ENCODE peak calls at places on chromosomes 2 and 18, in four cellular contexts. B is AG09309; I is HEK293T; E is natural killer cell treated with Interleukin-12 subunit alpha and Interleukin-12 subunit beta and Interleukin-15 and Interleukin-18, amount 100 ng/mL, for 72 hours. G is an unnamed sample.

GRCh38 chr2:177889812-177890460 is 182.6 kb downstream of the PDE11A start:
- DNase-seq in I (no peak), E (no peak), B (no peak), G (no peak)

GRCh38 chr2:145186303-145186702 is 666.4 kb upstream of the ZEB2 start:
- DNase-seq in E (no peak), B (no peak), I (no peak), G (no peak)

GRCh38 chr2:26034597-26035067 is 748 bp downstream of the RAB10 start:
- DNase-seq in B (no peak), I (no peak), E (no peak), G (no peak)

GRCh38 chr2:20539133-20539719 is 92.4 kb downstream of the RHOB start:
- DNase-seq in B (no peak), I (no peak), E (no peak), G (no peak)

GRCh38 chr2:128495996-128496547 is 177.4 kb upstream of the HS6ST1 start:
- DNase-seq in E (no peak), B (no peak), I (no peak), G (no peak)

GRCh38 chr18:58788470-58788869 is 76.2 kb upstream of the ZNF532 start:
- DNase-seq in E (no peak), B (no peak), I (no peak), G (no peak)

GRCh38 chr2:111633643-111634042 is 250.3 kb downstream of the ANAPC1 start:
- DNase-seq in I (no peak), B (no peak), E (no peak), G (no peak)

GRCh38 chr2:201513271-201513670 is 61.7 kb downstream of the STRADB start:
- DNase-seq in I (no peak), B (no peak), E (no peak), G (no peak)

GRCh38 chr2:151640087-151640486 is 94.2 kb downstream of the NEB start:
- DNase-seq in E (no peak), I (peak), B (no peak), G (no peak)

GRCh38 chr2:9150906-9151305 is 55.7 kb upstream of the ASAP2 start:
- DNase-seq in B (no peak), E (no peak), I (no peak), G (no peak)

GRCh38 chr2:102753563-102754159 is 8.2 kb upstream of the TMEM182 start:
- DNase-seq in B (peak), E (no peak), I (peak), G (no peak)

GRCh38 chr18:23142285-23142929 is 7.1 kb downstream of the CABLES1 start:
- DNase-seq in E (no peak), B (no peak), I (no peak), G (no peak)

GRCh38 chr18:45879681-45880655 is 54.5 kb downstream of the SIGLEC15 start:
- DNase-seq in B (peak), E (no peak), I (peak), G (peak)

GRCh38 chr2:40955042-40955441 is 503.2 kb upstream of the SLC8A1 start:
- DNase-seq in E (no peak), I (no peak), B (no peak), G (no peak)

GRCh38 chr2:240419321-240419720 is 16.1 kb upstream of the GPC1 start:
- DNase-seq in I (no peak), B (no peak), E (peak), G (no peak)

GRCh38 chr2:118990757-118991545 is 49.0 kb downstream of the MARCO start:
- DNase-seq in E (no peak), B (no peak), I (no peak), G (no peak)

GRCh38 chr2:241445426-241445825 is 63.0 kb downstream of the STK25 start:
- DNase-seq in E (no peak), I (no peak), B (no peak), G (no peak)

GRCh38 chr2:80567991-80568390 is 263.4 kb upstream of the LRRTM1 start:
- DNase-seq in B (no peak), I (no peak), E (no peak), G (no peak)

GRCh38 chr18:59056706-59057492 is 82.8 kb upstream of the SEC11C start:
- DNase-seq in E (no peak), B (no peak), I (peak), G (peak)

GRCh38 chr18:56489901-56490300 is 148.5 kb downstream of the TXNL1 start:
- DNase-seq in I (no peak), E (no peak), B (no peak), G (no peak)

GRCh38 chr2:31922542-31923408 is 88.0 kb downstream of the MEMO1 start:
- DNase-seq in E (no peak), I (no peak), B (no peak), G (no peak)

GRCh38 chr2:75561566-75562512 is 1.1 kb upstream of the EVA1A start:
- DNase-seq in E (no peak), B (no peak), I (no peak), G (no peak)

GRCh38 chr2:197159681-197160211 is 150.8 kb downstream of the ANKRD44 start:
- DNase-seq in E (no peak), B (no peak), I (no peak), G (no peak)

GRCh38 chr2:207711750-207712487 is 479 bp downstream of the CCNYL1 start:
- DNase-seq in E (peak), B (no peak), I (peak), G (peak)

GRCh38 chr2:46490521-46491141 is 11.3 kb downstream of the TMEM247 start:
- DNase-seq in B (no peak), E (no peak), I (no peak), G (peak)

GRCh38 chr2:175366814-175367213 is 185.3 kb upstream of the ATP5MC3 start:
- DNase-seq in B (peak), E (no peak), I (peak), G (peak)

GRCh38 chr2:177579486-177580036 is 187.0 kb downstream of the AGPS start:
- DNase-seq in E (no peak), I (no peak), B (no peak), G (no peak)

GRCh38 chr18:77057043-77057442 is 75.5 kb downstream of the MBP start:
- DNase-seq in B (no peak), I (no peak), E (no peak), G (no peak)

GRCh38 chr2:239246723-239247122 is 154.1 kb downstream of the HDAC4 start:
- DNase-seq in B (no peak), I (no peak), E (no peak), G (no peak)

GRCh38 chr2:236173734-236174607 is 5.8 kb upstream of the GBX2 start:
- DNase-seq in E (no peak), I (no peak), B (no peak), G (no peak)

GRCh38 chr2:170814551-170815245 is 2.0 kb upstream of the GAD1 start:
- DNase-seq in I (no peak), B (no peak), E (no peak), G (no peak)

G was measured in GM12892.